ENCODE peak calls at places on chromosomes 13 and 19, in four cellular contexts. O, Q, S and T are unnamed samples.

GRCh38 chr13:106350208-106350607 is 185.3 kb downstream of the EFNB2 start:
- DNase-seq in O (no peak), Q (no peak), S (no peak), T (no peak)

GRCh38 chr13:114035583-114036501 is 62.0 kb upstream of the C13orf46 start:
- DNase-seq in O (peak; percentile 50), Q (peak; percentile 47), S (peak; percentile 63), T (peak; percentile 26)

GRCh38 chr19:3387645-3388589 is 21.5 kb downstream of the NFIC start:
- DNase-seq in O (peak; percentile 61), Q (no peak), S (peak; percentile 93), T (peak; percentile 52)

GRCh38 chr19:53868091-53868891 is 608 bp downstream of the MYADM start:
- DNase-seq in O (no peak), Q (peak; percentile 57), S (peak; percentile 74), T (peak; percentile 69)

GRCh38 chr19:55220525-55220924 is 8.0 kb downstream of the TMEM86B start:
- DNase-seq in O (no peak), Q (no peak), S (no peak), T (no peak)

GRCh38 chr13:67221630-67222226 is 8.4 kb downstream of the PCDH9 start:
- DNase-seq in O (no peak), Q (no peak), S (no peak), T (no peak)

GRCh38 chr13:40189426-40189825 is 477.0 kb downstream of the FOXO1 start:
- DNase-seq in O (no peak), Q (no peak), S (no peak), T (no peak)

GRCh38 chr13:100394005-100394695 is 194.4 kb downstream of the GGACT start:
- DNase-seq in O (peak; percentile 8), Q (no peak), S (no peak), T (no peak)

GRCh38 chr13:112892759-112893569 is 76.0 kb upstream of the MCF2L start:
- DNase-seq in O (no peak), Q (no peak), S (peak; percentile 8), T (no peak)

GRCh38 chr19:17312481-17313113 is 3.2 kb downstream of the DDA1 start:
- DNase-seq in O (no peak), Q (no peak), S (no peak), T (no peak)

GRCh38 chr19:11359421-11359820 is 4.2 kb downstream of the PLPPR2 start:
- DNase-seq in O (no peak), Q (no peak), S (no peak), T (no peak)

GRCh38 chr13:51451467-51452390 is 1.1 kb downstream of the INTS6 start:
- DNase-seq in O (peak; percentile 73), Q (peak; percentile 75), S (peak; percentile 93), T (peak; percentile 83)

GRCh38 chr13:93473441-93474270 is 247.0 kb downstream of the GPC6 start:
- DNase-seq in O (no peak), Q (no peak), S (no peak), T (peak; percentile 25)

GRCh38 chr13:94658926-94659649 is 53.3 kb downstream of the SOX21 start:
- DNase-seq in O (no peak), Q (no peak), S (no peak), T (no peak)

GRCh38 chr13:75195479-75196111 is 286.4 kb downstream of the TBC1D4 start:
- DNase-seq in O (no peak), Q (no peak), S (no peak), T (no peak)

GRCh38 chr19:8487137-8487851 is 15.1 kb downstream of the PRAM1 start:
- DNase-seq in O (peak; percentile 32), Q (no peak), S (peak; percentile 62), T (no peak)

GRCh38 chr13:40992678-40993077 is 26.4 kb downstream of the ELF1 start:
- DNase-seq in O (no peak), Q (no peak), S (no peak), T (peak; percentile 25)